ENCODE peak calls at places on chromosome 19, in seven cellular contexts. One of them, this sample, is unnamed.

GRCh38 chr19:4068058-4068966 is 1.6 kb upstream of the ZBTB7A start:
- DNase-seq in astrocyte: no peak
- DNase-seq in T-helper 1 cell: no peak
- DNase-seq in AG08395: no peak
- DNase-seq in T-helper 17 cell: no peak
- DNase-seq in AG09319: no peak
- DNase-seq in aorta: no peak
- DNase-seq in this sample: no peak

GRCh38 chr19:2695288-2695866 is 7.1 kb downstream of the GNG7 start:
- DNase-seq in T-helper 17 cell: no peak
- DNase-seq in T-helper 1 cell: no peak
- DNase-seq in AG09319: no peak
- DNase-seq in aorta: no peak
- DNase-seq in AG08395: no peak
- DNase-seq in astrocyte: no peak
- DNase-seq in this sample: no peak

GRCh38 chr19:11345122-11345752 is 831 bp downstream of the TMEM205 start:
- DNase-seq in T-helper 17 cell: no peak
- DNase-seq in aorta: no peak
- DNase-seq in AG09319: no peak
- DNase-seq in astrocyte: no peak
- DNase-seq in T-helper 1 cell: no peak
- DNase-seq in AG08395: no peak
- DNase-seq in this sample: no peak

GRCh38 chr19:512548-513365 is 5.5 kb downstream of the TPGS1 start:
- DNase-seq in AG08395: no peak
- DNase-seq in T-helper 1 cell: no peak
- DNase-seq in AG09319: no peak
- DNase-seq in T-helper 17 cell: no peak
- DNase-seq in aorta: peak; percentile 53
- DNase-seq in astrocyte: no peak
- DNase-seq in this sample: no peak

GRCh38 chr19:47230122-47230920 is 678 bp downstream of the BBC3 start:
- DNase-seq in AG08395: peak; percentile 46
- DNase-seq in astrocyte: peak; percentile 10
- DNase-seq in T-helper 17 cell: peak; percentile 84
- DNase-seq in aorta: peak; percentile 78
- DNase-seq in T-helper 1 cell: peak; percentile 79
- DNase-seq in AG09319: no peak
- DNase-seq in this sample: peak; percentile 78

GRCh38 chr19:1038995-1039645 is 787 bp upstream of the ABCA7 start:
- DNase-seq in T-helper 1 cell: no peak
- DNase-seq in AG08395: no peak
- DNase-seq in AG09319: no peak
- DNase-seq in aorta: no peak
- DNase-seq in astrocyte: no peak
- DNase-seq in T-helper 17 cell: peak; percentile 10
- DNase-seq in this sample: no peak

GRCh38 chr19:51006406-51006805 is 5.0 kb upstream of the KLK8 start:
- DNase-seq in T-helper 17 cell: no peak
- DNase-seq in AG08395: no peak
- DNase-seq in astrocyte: no peak
- DNase-seq in T-helper 1 cell: no peak
- DNase-seq in AG09319: no peak
- DNase-seq in aorta: no peak
- DNase-seq in this sample: no peak

GRCh38 chr19:18202759-18203407 is 959 bp downstream of the RAB3A start:
- DNase-seq in AG08395: no peak
- DNase-seq in T-helper 17 cell: no peak
- DNase-seq in T-helper 1 cell: no peak
- DNase-seq in AG09319: no peak
- DNase-seq in astrocyte: no peak
- DNase-seq in aorta: peak; percentile 65
- DNase-seq in this sample: no peak

GRCh38 chr19:12698138-12698537 is 1.7 kb upstream of the FBXW9 start:
- DNase-seq in AG08395: no peak
- DNase-seq in aorta: no peak
- DNase-seq in astrocyte: no peak
- DNase-seq in T-helper 1 cell: no peak
- DNase-seq in T-helper 17 cell: no peak
- DNase-seq in AG09319: no peak
- DNase-seq in this sample: no peak

GRCh38 chr19:29269641-29270040 is 56.7 kb upstream of the UQCRFS1 start:
- DNase-seq in T-helper 17 cell: no peak
- DNase-seq in AG09319: no peak
- DNase-seq in AG08395: no peak
- DNase-seq in astrocyte: no peak
- DNase-seq in T-helper 1 cell: no peak
- DNase-seq in aorta: no peak
- DNase-seq in this sample: no peak

GRCh38 chr19:44576843-44577565 is 36.4 kb upstream of the IGSF23 start:
- DNase-seq in AG09319: no peak
- DNase-seq in AG08395: no peak
- DNase-seq in T-helper 17 cell: no peak
- DNase-seq in astrocyte: peak; percentile 16
- DNase-seq in T-helper 1 cell: no peak
- DNase-seq in aorta: no peak
- DNase-seq in this sample: no peak

GRCh38 chr19:12773571-12773970 is 1.8 kb downstream of the HOOK2 start:
- DNase-seq in AG08395: peak; percentile 72
- DNase-seq in aorta: no peak
- DNase-seq in T-helper 1 cell: no peak
- DNase-seq in AG09319: no peak
- DNase-seq in T-helper 17 cell: no peak
- DNase-seq in astrocyte: no peak
- DNase-seq in this sample: no peak

GRCh38 chr19:36916991-36917390 is 859 bp downstream of the ZNF568 start:
- DNase-seq in T-helper 17 cell: no peak
- DNase-seq in AG08395: peak; percentile 31
- DNase-seq in AG09319: no peak
- DNase-seq in astrocyte: peak; percentile 47
- DNase-seq in aorta: no peak
- DNase-seq in T-helper 1 cell: no peak
- DNase-seq in this sample: no peak

GRCh38 chr19:33242911-33243310 is 17.3 kb upstream of the SLC7A10 start:
- DNase-seq in AG08395: no peak
- DNase-seq in T-helper 1 cell: no peak
- DNase-seq in aorta: peak; percentile 30
- DNase-seq in T-helper 17 cell: no peak
- DNase-seq in astrocyte: no peak
- DNase-seq in AG09319: no peak
- DNase-seq in this sample: no peak

GRCh38 chr19:44552324-44552723 is 22.8 kb upstream of the CEACAM20 start:
- DNase-seq in astrocyte: no peak
- DNase-seq in aorta: no peak
- DNase-seq in T-helper 1 cell: no peak
- DNase-seq in AG08395: peak; percentile 30
- DNase-seq in AG09319: no peak
- DNase-seq in T-helper 17 cell: no peak
- DNase-seq in this sample: no peak

GRCh38 chr19:41323430-41324125 is 13.6 kb downstream of the CCDC97 start:
- DNase-seq in T-helper 1 cell: no peak
- DNase-seq in AG08395: peak; percentile 96
- DNase-seq in AG09319: peak; percentile 95
- DNase-seq in aorta: peak; percentile 85
- DNase-seq in T-helper 17 cell: no peak
- DNase-seq in astrocyte: peak; percentile 96
- DNase-seq in this sample: no peak

GRCh38 chr19:47022140-47022536 is 2.5 kb downstream of the NPAS1 start:
- DNase-seq in astrocyte: no peak
- DNase-seq in AG09319: no peak
- DNase-seq in T-helper 17 cell: no peak
- DNase-seq in T-helper 1 cell: no peak
- DNase-seq in aorta: no peak
- DNase-seq in AG08395: no peak
- DNase-seq in this sample: no peak

GRCh38 chr19:27972291-27973040 is 1240.5 kb downstream of the UQCRFS1 start:
- DNase-seq in AG08395: peak; percentile 80
- DNase-seq in astrocyte: peak; percentile 88
- DNase-seq in T-helper 1 cell: no peak
- DNase-seq in T-helper 17 cell: no peak
- DNase-seq in aorta: no peak
- DNase-seq in AG09319: no peak
- DNase-seq in this sample: no peak

GRCh38 chr19:56066152-56067023 is 54.7 kb downstream of the ZNF787 start:
- DNase-seq in aorta: peak; percentile 71
- DNase-seq in T-helper 1 cell: peak; percentile 63
- DNase-seq in AG08395: peak; percentile 81
- DNase-seq in AG09319: no peak
- DNase-seq in astrocyte: no peak
- DNase-seq in T-helper 17 cell: peak; percentile 43
- DNase-seq in this sample: peak; percentile 47

GRCh38 chr19:1251503-1252220 is 3.3 kb downstream of the MIDN start:
- DNase-seq in aorta: peak; percentile 58
- DNase-seq in T-helper 17 cell: peak; percentile 50
- DNase-seq in astrocyte: no peak
- DNase-seq in AG09319: no peak
- DNase-seq in AG08395: no peak
- DNase-seq in T-helper 1 cell: peak; percentile 63
- DNase-seq in this sample: no peak

GRCh38 chr19:13902993-13903555 is 2.8 kb downstream of the BRME1 start:
- DNase-seq in aorta: no peak
- DNase-seq in T-helper 1 cell: peak; percentile 15
- DNase-seq in AG09319: no peak
- DNase-seq in T-helper 17 cell: no peak
- DNase-seq in AG08395: no peak
- DNase-seq in astrocyte: no peak
- DNase-seq in this sample: no peak

GRCh38 chr19:461664-462551 is 1.1 kb upstream of the SHC2 start:
- DNase-seq in T-helper 17 cell: no peak
- DNase-seq in T-helper 1 cell: no peak
- DNase-seq in AG09319: no peak
- DNase-seq in astrocyte: no peak
- DNase-seq in aorta: no peak
- DNase-seq in AG08395: no peak
- DNase-seq in this sample: no peak

GRCh38 chr19:751501-752341 is 809 bp downstream of the MISP start:
- DNase-seq in aorta: no peak
- DNase-seq in astrocyte: peak; percentile 70
- DNase-seq in T-helper 1 cell: no peak
- DNase-seq in AG09319: peak; percentile 36
- DNase-seq in T-helper 17 cell: no peak
- DNase-seq in AG08395: peak; percentile 98
- DNase-seq in this sample: no peak

GRCh38 chr19:19262190-19263057 is 10.7 kb downstream of the TM6SF2 start:
- DNase-seq in T-helper 17 cell: no peak
- DNase-seq in T-helper 1 cell: no peak
- DNase-seq in astrocyte: no peak
- DNase-seq in aorta: no peak
- DNase-seq in AG09319: no peak
- DNase-seq in AG08395: no peak
- DNase-seq in this sample: no peak

GRCh38 chr19:15368798-15369593 is 10.6 kb downstream of the AKAP8 start:
- DNase-seq in astrocyte: no peak
- DNase-seq in T-helper 17 cell: no peak
- DNase-seq in aorta: peak; percentile 41
- DNase-seq in T-helper 1 cell: no peak
- DNase-seq in AG09319: no peak
- DNase-seq in AG08395: no peak
- DNase-seq in this sample: no peak

GRCh38 chr19:38389101-38389925 is 816 bp downstream of the SPRED3 start:
- DNase-seq in AG09319: no peak
- DNase-seq in T-helper 1 cell: no peak
- DNase-seq in AG08395: peak; percentile 89
- DNase-seq in T-helper 17 cell: no peak
- DNase-seq in aorta: peak; percentile 78
- DNase-seq in astrocyte: peak; percentile 74
- DNase-seq in this sample: no peak

GRCh38 chr19:18310966-18311365 is 11.9 kb downstream of the LSM4 start:
- DNase-seq in T-helper 1 cell: no peak
- DNase-seq in AG09319: no peak
- DNase-seq in aorta: no peak
- DNase-seq in T-helper 17 cell: no peak
- DNase-seq in astrocyte: no peak
- DNase-seq in AG08395: no peak
- DNase-seq in this sample: no peak

GRCh38 chr19:7658219-7658686 is 10.6 kb upstream of the RETN start:
- DNase-seq in AG09319: no peak
- DNase-seq in T-helper 17 cell: no peak
- DNase-seq in T-helper 1 cell: peak; percentile 34
- DNase-seq in astrocyte: no peak
- DNase-seq in AG08395: no peak
- DNase-seq in aorta: no peak
- DNase-seq in this sample: no peak

GRCh38 chr19:35008891-35009341 is 8.8 kb downstream of the GRAMD1A start:
- DNase-seq in T-helper 1 cell: no peak
- DNase-seq in AG09319: no peak
- DNase-seq in astrocyte: no peak
- DNase-seq in T-helper 17 cell: no peak
- DNase-seq in AG08395: no peak
- DNase-seq in aorta: no peak
- DNase-seq in this sample: no peak

GRCh38 chr19:34633806-34634205 is 43.2 kb downstream of the SCGB2B2 start:
- DNase-seq in aorta: no peak
- DNase-seq in T-helper 1 cell: no peak
- DNase-seq in AG09319: no peak
- DNase-seq in astrocyte: no peak
- DNase-seq in AG08395: no peak
- DNase-seq in T-helper 17 cell: no peak
- DNase-seq in this sample: no peak

GRCh38 chr19:15075801-15076200 is 6.2 kb upstream of the OR1I1 start:
- DNase-seq in aorta: no peak
- DNase-seq in astrocyte: no peak
- DNase-seq in T-helper 1 cell: no peak
- DNase-seq in AG08395: no peak
- DNase-seq in AG09319: no peak
- DNase-seq in T-helper 17 cell: no peak
- DNase-seq in this sample: no peak

GRCh38 chr19:35080613-35081170 is 34.9 kb upstream of the FXYD3 start:
- DNase-seq in T-helper 1 cell: no peak
- DNase-seq in AG09319: no peak
- DNase-seq in T-helper 17 cell: no peak
- DNase-seq in AG08395: no peak
- DNase-seq in astrocyte: no peak
- DNase-seq in aorta: no peak
- DNase-seq in this sample: no peak

GRCh38 chr19:30208661-30209060 is 163.5 kb upstream of the ZNF536 start:
- DNase-seq in AG08395: no peak
- DNase-seq in T-helper 1 cell: no peak
- DNase-seq in T-helper 17 cell: no peak
- DNase-seq in AG09319: no peak
- DNase-seq in aorta: no peak
- DNase-seq in astrocyte: no peak
- DNase-seq in this sample: no peak

GRCh38 chr19:41960973-41961372 is 1.9 kb upstream of the RABAC1 start:
- DNase-seq in aorta: no peak
- DNase-seq in AG08395: no peak
- DNase-seq in astrocyte: no peak
- DNase-seq in AG09319: no peak
- DNase-seq in T-helper 17 cell: no peak
- DNase-seq in T-helper 1 cell: no peak
- DNase-seq in this sample: no peak

GRCh38 chr19:35901854-35902661 is at the start of gene HCST:
- DNase-seq in AG09319: no peak
- DNase-seq in T-helper 1 cell: peak; percentile 59
- DNase-seq in aorta: peak; percentile 69
- DNase-seq in T-helper 17 cell: peak; percentile 46
- DNase-seq in AG08395: peak; percentile 79
- DNase-seq in astrocyte: peak; percentile 64
- DNase-seq in this sample: no peak

GRCh38 chr19:35087393-35087792 is 28.2 kb upstream of the FXYD3 start:
- DNase-seq in astrocyte: no peak
- DNase-seq in T-helper 17 cell: no peak
- DNase-seq in aorta: no peak
- DNase-seq in AG09319: no peak
- DNase-seq in T-helper 1 cell: no peak
- DNase-seq in AG08395: no peak
- DNase-seq in this sample: no peak

GRCh38 chr19:30254789-30255188 is 117.4 kb upstream of the ZNF536 start:
- DNase-seq in T-helper 17 cell: no peak
- DNase-seq in astrocyte: no peak
- DNase-seq in aorta: no peak
- DNase-seq in T-helper 1 cell: no peak
- DNase-seq in AG08395: no peak
- DNase-seq in AG09319: no peak
- DNase-seq in this sample: no peak